ENCODE peak calls at places on chromosomes 3 and 15, in seven cellular contexts. R, H, G, D, Q, K and L are unnamed samples.

GRCh38 chr3:171811059-171811912 is 1.0 kb upstream of the PLD1 start:
- DNase-seq in R (peak; percentile 90), H (peak; percentile 99), D (peak; percentile 97), Q (no peak), K (no peak), G (no peak), L (no peak)

GRCh38 chr15:96494530-96494929 is 164.0 kb downstream of the NR2F2 start:
- DNase-seq in D (no peak), H (no peak), R (no peak), K (no peak), G (no peak), Q (no peak), L (no peak)

GRCh38 chr3:195908439-195909293 is at the start of gene TNK2:
- DNase-seq in R (no peak), H (no peak), Q (peak; percentile 60), D (no peak), G (peak; percentile 71), K (peak; percentile 59), L (no peak)

GRCh38 chr15:91140561-91140960 is 40.5 kb downstream of the SV2B start:
- DNase-seq in H (no peak), R (no peak), Q (no peak), G (no peak), K (no peak), D (no peak), L (no peak)

GRCh38 chr3:58522759-58523425 is 14.1 kb downstream of the ACOX2 start:
- DNase-seq in G (no peak), R (no peak), H (no peak), D (no peak), Q (no peak), K (no peak), L (no peak)

GRCh38 chr3:190811775-190812480 is 50.6 kb downstream of the GMNC start:
- DNase-seq in K (peak; percentile 79), D (peak; percentile 71), R (peak; percentile 61), G (no peak), Q (peak; percentile 69), H (no peak), L (peak; percentile 53)

GRCh38 chr15:80152896-80153876 is at the start of gene FAH:
- DNase-seq in K (peak; percentile 85), H (no peak), R (no peak), D (no peak), G (peak; percentile 87), Q (peak; percentile 58), L (no peak)

GRCh38 chr15:51286816-51287215 is 51.6 kb downstream of the CYP19A1 start:
- DNase-seq in H (no peak), D (no peak), Q (no peak), R (peak; percentile 33), G (no peak), K (no peak), L (no peak)

GRCh38 chr15:94105760-94106159 is 125.6 kb upstream of the MCTP2 start:
- DNase-seq in H (no peak), G (no peak), R (no peak), D (no peak), Q (no peak), K (no peak), L (no peak)

GRCh38 chr3:114104414-114104813 is 47.9 kb downstream of the QTRT2 start:
- DNase-seq in Q (no peak), D (no peak), R (no peak), K (no peak), G (no peak), H (no peak), L (no peak)

GRCh38 chr3:170809021-170809974 is 60.7 kb downstream of the RPL22L1 start:
- DNase-seq in Q (peak; percentile 48), D (peak; percentile 85), K (peak; percentile 64), H (peak; percentile 48), R (peak; percentile 55), G (no peak), L (peak; percentile 71)

GRCh38 chr3:140719841-140720240 is 42.0 kb downstream of the TRIM42 start:
- DNase-seq in K (no peak), R (no peak), D (no peak), H (no peak), Q (no peak), G (no peak), L (no peak)
- H3K4me3 ChIP-seq in K (no peak overlapping the region), R (no peak overlapping the region), D (no peak overlapping the region), H (no peak overlapping the region), Q (no peak overlapping the region), G (no peak overlapping the region), L (no peak overlapping the region)

DNA sequence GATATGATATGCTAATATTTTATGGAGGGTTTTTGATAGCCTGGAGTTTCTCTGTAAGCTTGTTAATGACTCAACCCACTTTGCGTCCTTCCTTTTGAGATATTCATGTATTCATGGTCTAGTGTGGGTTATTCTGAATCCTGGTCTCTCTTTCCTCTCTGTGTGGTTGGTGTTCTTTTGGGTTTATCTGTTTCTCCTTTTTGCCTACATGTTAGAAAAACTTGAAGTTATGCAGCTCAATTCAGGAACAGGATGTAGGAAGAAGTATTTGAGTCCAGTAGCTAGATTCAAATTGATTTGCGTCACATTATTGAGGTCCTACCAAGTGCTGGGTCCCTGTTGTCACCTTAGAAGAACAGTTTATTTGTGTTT is 28.1 kb downstream of the CMTM7 start:
- DNase-seq in Q (no peak), R (no peak), H (no peak), D (no peak), G (no peak), K (no peak), L (no peak)
- H3K4me3 ChIP-seq in Q (peak overlapping the region; percentile 47), R (no peak overlapping the region), H (no peak overlapping the region), D (no peak overlapping the region), G (no peak overlapping the region), K (no peak overlapping the region), L (no peak overlapping the region)

GRCh38 chr15:87906444-87906843 is 350.1 kb downstream of the NTRK3 start:
- DNase-seq in H (no peak), G (no peak), Q (no peak), K (no peak), R (no peak), D (no peak), L (no peak)

GRCh38 chr15:87896926-87897325 is 359.6 kb downstream of the NTRK3 start:
- DNase-seq in Q (no peak), R (no peak), D (no peak), K (no peak), G (no peak), H (no peak), L (no peak)

GRCh38 chr15:87907676-87908446 is 348.7 kb downstream of the NTRK3 start:
- DNase-seq in D (no peak), Q (no peak), R (no peak), K (no peak), G (no peak), H (no peak), L (no peak)

GRCh38 chr15:87902772-87903388 is 353.7 kb downstream of the NTRK3 start:
- DNase-seq in G (no peak), K (no peak), H (no peak), R (no peak), Q (no peak), D (peak; percentile 0), L (no peak)
- H3K4me3 ChIP-seq in G (no peak overlapping the region), K (no peak overlapping the region), H (no peak overlapping the region), R (no peak overlapping the region), Q (no peak overlapping the region), D (no peak overlapping the region), L (no peak overlapping the region)

GRCh38 chr3:30521156-30521555 is 85.2 kb upstream of the TGFBR2 start:
- DNase-seq in R (no peak), H (no peak), D (no peak), K (no peak), Q (no peak), G (no peak), L (no peak)
- H3K4me3 ChIP-seq in R (no peak overlapping the region), H (no peak overlapping the region), D (no peak overlapping the region), K (no peak overlapping the region), Q (no peak overlapping the region), G (no peak overlapping the region), L (no peak overlapping the region)

GRCh38 chr3:108806316-108806715 is 16.3 kb upstream of the TRAT1 start:
- DNase-seq in Q (no peak), G (no peak), D (no peak), H (no peak), K (no peak), R (no peak), L (no peak)
- H3K4me3 ChIP-seq in Q (no peak overlapping the region), G (no peak overlapping the region), D (no peak overlapping the region), H (no peak overlapping the region), K (no peak overlapping the region), R (no peak overlapping the region), L (no peak overlapping the region)

GRCh38 chr3:116863842-116864626 is 154.5 kb downstream of the TUSC7 start:
- DNase-seq in D (peak; percentile 57), G (no peak), R (peak; percentile 51), K (peak; percentile 49), Q (peak; percentile 50), H (peak; percentile 33), L (peak; percentile 45)
- H3K4me3 ChIP-seq in D (no peak overlapping the region), G (peak overlapping the region; percentile 0), R (peak overlapping the region; percentile 23), K (peak overlapping the region; percentile 22), Q (no peak overlapping the region), H (peak overlapping the region; percentile 35), L (peak overlapping the region; percentile 39)

GRCh38 chr3:141338881-141339280 is 29.4 kb upstream of the ZBTB38 start:
- DNase-seq in G (no peak), H (no peak), D (no peak), K (no peak), Q (no peak), R (no peak), L (no peak)

GRCh38 chr3:141334627-141335250 is 33.6 kb upstream of the ZBTB38 start:
- DNase-seq in D (no peak), K (no peak), H (no peak), R (no peak), G (no peak), Q (no peak), L (no peak)

GRCh38 chr3:141335531-141336042 is 32.7 kb upstream of the ZBTB38 start:
- DNase-seq in H (peak; percentile 50), R (no peak), D (no peak), K (no peak), G (no peak), Q (no peak), L (no peak)

GRCh38 chr3:141337523-141337854 is 30.8 kb upstream of the ZBTB38 start:
- DNase-seq in Q (no peak), G (no peak), K (no peak), H (no peak), R (no peak), D (no peak), L (no peak)

GRCh38 chr3:141336672-141337522 is 31.4 kb upstream of the ZBTB38 start:
- DNase-seq in G (no peak), R (peak; percentile 65), Q (peak; percentile 65), H (peak; percentile 67), K (no peak), D (peak; percentile 77), L (peak; percentile 23)
- H3K4me3 ChIP-seq in G (no peak overlapping the region), R (no peak overlapping the region), Q (no peak overlapping the region), H (no peak overlapping the region), K (no peak overlapping the region), D (no peak overlapping the region), L (no peak overlapping the region)

GRCh38 chr15:89492934-89493631 is 3.3 kb downstream of the RHCG start:
- DNase-seq in R (no peak), Q (no peak), G (peak; percentile 49), H (no peak), D (no peak), K (no peak), L (no peak)
- H3K4me3 ChIP-seq in R (no peak overlapping the region), Q (no peak overlapping the region), G (no peak overlapping the region), H (no peak overlapping the region), D (no peak overlapping the region), K (no peak overlapping the region), L (no peak overlapping the region)

DNA sequence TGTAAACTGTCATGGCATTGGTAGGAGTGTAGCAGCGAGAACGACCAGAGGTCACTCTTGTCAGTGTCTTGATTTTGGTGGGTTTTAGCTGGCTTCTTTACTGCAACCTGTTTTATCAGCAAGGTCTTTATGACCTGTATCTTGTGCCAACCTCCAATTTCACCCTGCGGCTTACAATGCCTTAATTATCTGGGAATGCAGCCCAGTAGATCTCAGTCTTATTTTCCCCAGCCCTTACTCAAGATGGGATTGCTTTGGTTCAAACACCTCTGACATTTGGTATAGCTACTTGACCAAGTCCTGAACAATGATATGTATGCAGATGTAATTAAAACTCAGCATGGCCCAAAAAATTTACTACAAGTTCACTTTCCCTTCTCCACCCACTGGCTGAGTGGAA is 388.4 kb downstream of the RSL24D1 start:
- DNase-seq in H (no peak), R (no peak), G (no peak), D (no peak), K (no peak), Q (no peak), L (no peak)
- H3K4me3 ChIP-seq in H (no peak overlapping the region), R (no peak overlapping the region), G (no peak overlapping the region), D (no peak overlapping the region), K (no peak overlapping the region), Q (no peak overlapping the region), L (no peak overlapping the region)